ENCODE peak calls at places on chromosomes 12 and 14, in nine cellular contexts. Z is right cardiac atrium; C is psoas muscle; U is upper lobe of left lung; Y is astrocyte of the spinal cord; D is prostate gland; G is testis; J is naive thymus-derived CD4-positive, alpha-beta T cell; L is mammary epithelial cell. I is an unnamed sample.

GRCh38 chr12:102216086-102216691 is 18.6 kb upstream of the PMCH start:
- DNase-seq in D (no peak), G (no peak), U (no peak), Y (peak; percentile 45), C (no peak), Z (no peak), L (peak; percentile 8), J (no peak), I (no peak)

GRCh38 chr14:75875958-75876357 is 105.8 kb downstream of the TGFB3 start:
- DNase-seq in L (peak; percentile 78), C (no peak), Y (no peak), J (no peak), Z (no peak), G (no peak), U (no peak), D (no peak), I (no peak)

GRCh38 chr14:89315493-89316456 is 101.3 kb downstream of the FOXN3 start:
- DNase-seq in Z (peak; percentile 67), U (no peak), D (no peak), J (no peak), L (no peak), Y (no peak), C (no peak), G (no peak), I (no peak)

GRCh38 chr12:7361271-7361670 is 57.4 kb downstream of the ACSM4 start:
- DNase-seq in D (no peak), U (no peak), Y (no peak), G (no peak), Z (no peak), J (no peak), C (no peak), L (no peak), I (no peak)

GRCh38 chr12:57215065-57215464 is 1.5 kb upstream of the NXPH4 start:
- DNase-seq in L (no peak), D (no peak), Z (no peak), J (no peak), G (no peak), C (no peak), Y (no peak), U (no peak), I (no peak)

GRCh38 chr14:21192875-21193535 is 37.1 kb upstream of the OR5AU1 start:
- DNase-seq in G (no peak), Z (no peak), D (no peak), U (no peak), L (no peak), C (no peak), J (no peak), Y (no peak), I (no peak)

GRCh38 chr14:31864937-31865855 is 211.9 kb upstream of the ARHGAP5 start:
- DNase-seq in L (peak; percentile 90), J (no peak), D (no peak), G (no peak), Y (no peak), C (no peak), Z (no peak), U (no peak), I (no peak)

GRCh38 chr12:104188534-104188933 is 27.0 kb upstream of the TXNRD1 start:
- DNase-seq in Y (no peak), J (no peak), U (no peak), Z (no peak), D (no peak), C (no peak), L (no peak), G (no peak), I (no peak)

GRCh38 chr12:91704446-91704845 is 441.2 kb downstream of the BTG1 start:
- DNase-seq in Z (no peak), J (no peak), D (no peak), U (no peak), C (no peak), Y (peak; percentile 34), G (no peak), L (peak; percentile 75), I (no peak)

GRCh38 chr14:77044776-77045569 is 16.5 kb upstream of the IRF2BPL start:
- DNase-seq in L (no peak), D (no peak), Z (peak; percentile 82), G (peak; percentile 79), C (peak; percentile 62), Y (no peak), U (no peak), J (no peak), I (peak; percentile 81)

GRCh38 chr12:111437816-111438454 is 32.2 kb downstream of the SH2B3 start:
- DNase-seq in Z (peak; percentile 79), U (peak; percentile 83), C (no peak), J (no peak), L (peak; percentile 77), Y (peak; percentile 80), G (no peak), D (no peak), I (no peak)

GRCh38 chr14:96053600-96054381 is 14.6 kb downstream of the C14orf132 start:
- DNase-seq in L (peak; percentile 82), Z (peak; percentile 50), Y (peak; percentile 99), G (peak; percentile 37), C (peak; percentile 63), D (no peak), J (no peak), U (no peak), I (peak; percentile 49)

GRCh38 chr12:31558521-31558920 is 32.4 kb downstream of the DENND5B start:
- DNase-seq in Z (no peak), U (no peak), J (no peak), G (no peak), D (no peak), L (peak; percentile 20), C (no peak), Y (peak; percentile 29), I (no peak)

GRCh38 chr12:47942327-47943230 is 20.8 kb upstream of the TMEM106C start:
- DNase-seq in L (no peak), D (no peak), Y (no peak), G (no peak), J (peak; percentile 48), C (no peak), U (no peak), Z (no peak), I (peak; percentile 39)

GRCh38 chr14:21902561-21903199 is 229.1 kb upstream of the OR4E1 start:
- DNase-seq in C (no peak), J (no peak), G (peak; percentile 49), Y (no peak), U (no peak), L (peak; percentile 2), D (no peak), Z (no peak), I (no peak)

GRCh38 chr12:38783304-38783703 is 122.1 kb downstream of the CPNE8 start:
- DNase-seq in U (no peak), J (no peak), L (no peak), D (no peak), G (no peak), Y (no peak), Z (no peak), C (no peak), I (no peak)

GRCh38 chr12:113757223-113758002 is 208.7 kb downstream of the RBM19 start:
- DNase-seq in Y (no peak), L (peak; percentile 5), D (no peak), U (no peak), Z (no peak), G (no peak), J (no peak), C (no peak), I (no peak)

GRCh38 chr12:6306151-6306550 is 4.3 kb upstream of the PLEKHG6 start:
- DNase-seq in Z (no peak), D (no peak), C (no peak), L (no peak), Y (no peak), J (no peak), G (no peak), U (no peak), I (no peak)

GRCh38 chr12:28202374-28203130 is 12.3 kb downstream of the CCDC91 start:
- DNase-seq in J (no peak), D (no peak), Y (no peak), Z (no peak), G (no peak), C (no peak), L (no peak), U (no peak), I (no peak)

GRCh38 chr12:47636908-47637780 is 68.7 kb downstream of the RPAP3 start:
- DNase-seq in Y (no peak), C (peak; percentile 12), G (peak; percentile 51), D (no peak), L (peak; percentile 73), Z (peak; percentile 72), J (no peak), U (peak; percentile 74), I (no peak)

DNA sequence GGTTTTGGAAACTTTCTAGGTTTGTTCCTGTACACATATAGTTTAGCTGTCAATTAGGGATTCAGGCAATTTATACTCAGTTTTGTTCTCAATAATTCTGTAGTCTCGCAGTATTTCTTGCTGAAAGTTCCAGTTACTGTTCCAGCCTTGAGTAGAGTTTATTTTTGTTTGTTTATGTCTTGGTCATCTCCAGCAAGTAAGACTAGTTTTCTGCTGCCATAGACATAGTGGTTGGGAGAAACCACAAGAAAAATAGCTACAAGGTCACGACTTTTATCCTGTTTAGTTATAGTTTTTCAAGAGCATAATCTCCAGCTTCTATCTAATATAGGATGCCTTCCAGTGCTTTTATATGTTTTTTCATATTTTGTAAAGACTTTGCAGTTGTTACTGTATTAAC is 99.6 kb upstream of the FOXG1 start:
- DNase-seq in L (no peak), U (no peak), Z (no peak), D (no peak), Y (peak; percentile 56), G (no peak), C (no peak), J (no peak), I (no peak)
- H3K4me3 ChIP-seq in L (no peak overlapping the region), U (no peak overlapping the region), Z (no peak overlapping the region), D (no peak overlapping the region), Y (no peak overlapping the region), G (no peak overlapping the region), C (no peak overlapping the region), J (no peak overlapping the region), I (no peak overlapping the region)

GRCh38 chr14:50344116-50344775 is 32.1 kb downstream of the DMAC2L start:
- DNase-seq in G (no peak), U (no peak), Z (no peak), J (peak; percentile 63), C (no peak), Y (no peak), L (peak; percentile 94), D (no peak), I (no peak)
- H3K4me3 ChIP-seq in G (no peak overlapping the region), U (no peak overlapping the region), Z (no peak overlapping the region), J (no peak overlapping the region), C (no peak overlapping the region), Y (no peak overlapping the region), L (no peak overlapping the region), D (no peak overlapping the region), I (no peak overlapping the region)

DNA sequence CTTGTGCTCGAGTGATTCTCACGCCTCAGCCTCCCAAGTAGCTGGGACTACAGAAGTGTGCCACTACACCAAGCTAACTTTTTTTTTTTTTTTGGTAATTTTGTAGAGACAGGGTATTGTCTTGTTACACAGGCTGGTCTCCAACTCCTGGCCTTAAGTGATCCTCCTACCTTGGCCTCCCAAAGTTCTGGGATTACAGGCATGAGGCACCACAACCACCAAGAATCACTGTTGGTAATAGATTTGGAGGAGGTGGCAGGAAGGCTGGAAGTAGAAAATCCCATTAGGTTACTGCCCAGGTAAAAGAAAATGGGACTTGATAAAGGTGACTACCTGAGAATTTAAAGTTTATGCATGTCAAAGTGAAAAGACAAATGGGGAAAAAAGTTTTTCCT is 1.4 kb upstream of the CDCA4 start:
- DNase-seq in Z (no peak), L (no peak), J (no peak), G (no peak), U (no peak), C (no peak), D (no peak), Y (no peak), I (no peak)
- H3K4me3 ChIP-seq in Z (no peak overlapping the region), L (peak overlapping the region; percentile 73), J (peak overlapping the region; percentile 97), G (no peak overlapping the region), U (no peak overlapping the region), C (peak overlapping the region; percentile 83), D (no peak overlapping the region), Y (peak overlapping the region; percentile 76), I (no peak overlapping the region)

GRCh38 chr12:4272976-4273650 is 449 bp upstream of the CCND2 start:
- DNase-seq in Z (no peak), C (no peak), L (no peak), J (no peak), G (no peak), Y (no peak), D (no peak), U (no peak), I (no peak)
- H3K4me3 ChIP-seq in Z (peak overlapping the region; percentile 75), C (peak overlapping the region; percentile 69), L (peak overlapping the region; percentile 100), J (peak overlapping the region; percentile 85), G (peak overlapping the region; percentile 41), Y (no peak overlapping the region), D (peak overlapping the region; percentile 45), U (peak overlapping the region; percentile 74), I (peak overlapping the region; percentile 43)

I was measured in ovary.